ENCODE peak calls at places on chromosomes 16 and 17, in six cellular contexts. H is IMR-90, G is H1, X is neuronal stem cell, U is trophoblast cell, E is H9. V is an unnamed sample.

GRCh38 chr16:86799367-86799766 is 221.0 kb downstream of the FOXL1 start:
- DNase-seq in X (no peak), G (no peak), H (no peak), E (no peak), U (no peak), V (no peak)

GRCh38 chr16:80347900-80348299 is 192.9 kb upstream of the DYNLRB2 start:
- DNase-seq in H (no peak), E (no peak), X (no peak), U (no peak), G (peak), V (no peak)

GRCh38 chr17:17048106-17048505 is 5.8 kb downstream of the MPRIP start:
- DNase-seq in X (no peak), G (no peak), E (peak), H (no peak), U (no peak), V (no peak)

GRCh38 chr17:79019631-79020584 is 4.1 kb upstream of the C1QTNF1 start:
- DNase-seq in H (peak), G (no peak), E (no peak), X (peak), U (peak), V (peak)

GRCh38 chr17:1399366-1399678 is 700 bp downstream of the YWHAE start:
- DNase-seq in X (no peak), H (no peak), U (no peak), E (no peak), G (no peak), V (no peak)

GRCh38 chr16:27245276-27246231 is 23.0 kb downstream of the NSMCE1 start:
- DNase-seq in G (no peak), H (peak), U (peak), E (peak), X (no peak), V (peak)

GRCh38 chr17:8163978-8164814 is 1.4 kb upstream of the VAMP2 start:
- DNase-seq in G (no peak), U (no peak), X (no peak), E (peak), H (peak), V (peak)

GRCh38 chr17:77948690-77949114 is 9.8 kb upstream of the TNRC6C start:
- DNase-seq in X (no peak), G (no peak), U (no peak), H (peak), E (peak), V (peak)

GRCh38 chr16:85884808-85885463 is 14.0 kb upstream of the IRF8 start:
- DNase-seq in E (no peak), X (no peak), U (no peak), G (no peak), H (no peak), V (no peak)

GRCh38 chr17:50348522-50349240 is 2.8 kb downstream of the XYLT2 start:
- DNase-seq in H (peak), G (no peak), E (peak), U (no peak), X (no peak), V (peak)

GRCh38 chr17:40322417-40323315 is 13.7 kb downstream of the RARA start:
- DNase-seq in U (no peak), H (peak), E (peak), X (no peak), G (no peak), V (peak)

GRCh38 chr16:9039208-9039607 is 52.2 kb upstream of the HAPSTR1 start:
- DNase-seq in H (peak), U (no peak), E (no peak), G (no peak), X (no peak), V (peak)

GRCh38 chr17:21125862-21126261 is 902 bp upstream of the DHRS7B start:
- DNase-seq in U (no peak), X (no peak), H (no peak), E (no peak), G (no peak), V (no peak)

GRCh38 chr16:24844101-24845030 is 1.4 kb upstream of the SLC5A11 start:
- DNase-seq in E (no peak), X (no peak), U (peak), H (peak), G (no peak), V (no peak)

GRCh38 chr17:28925912-28926365 is 23.1 kb upstream of the DHRS13 start:
- DNase-seq in U (no peak), X (no peak), E (no peak), G (no peak), H (peak), V (peak)

GRCh38 chr17:82384730-82385429 is 13.3 kb downstream of the UTS2R start:
- DNase-seq in U (peak), X (no peak), H (peak), G (no peak), E (peak), V (peak)

GRCh38 chr17:14882131-14882530 is 383.0 kb downstream of the PMP22 start:
- DNase-seq in G (no peak), H (peak), X (no peak), E (no peak), U (no peak), V (peak)

GRCh38 chr17:1060991-1061390 is 64.1 kb downstream of the TIMM22 start:
- DNase-seq in H (peak), U (peak), G (no peak), E (no peak), X (no peak), V (peak)

GRCh38 chr17:7842380-7842949 is 8.4 kb downstream of the KDM6B start:
- DNase-seq in H (peak), E (no peak), X (no peak), U (peak), G (peak), V (peak)

GRCh38 chr17:27577884-27578717 is 52.9 kb upstream of the LGALS9 start:
- DNase-seq in E (no peak), X (no peak), G (no peak), H (peak), U (peak), V (peak)

GRCh38 chr17:77737442-77738265 is 220.8 kb upstream of the TNRC6C start:
- DNase-seq in U (no peak), G (peak), X (no peak), H (no peak), E (peak), V (no peak)

GRCh38 chr17:40177275-40177874 is at the start of gene RAPGEFL1:
- DNase-seq in G (peak), E (peak), H (peak), U (peak), X (peak), V (peak)

GRCh38 chr16:87740909-87741424 is 24.8 kb downstream of the KLHDC4 start:
- DNase-seq in G (no peak), E (no peak), H (peak), X (no peak), U (no peak), V (no peak)

GRCh38 chr16:66278111-66278531 is 88.4 kb upstream of the CDH5 start:
- DNase-seq in E (peak), H (no peak), X (no peak), U (peak), G (no peak), V (no peak)

GRCh38 chr16:16014329-16015224 is 65.2 kb downstream of the ABCC1 start:
- DNase-seq in U (no peak), H (peak), G (no peak), X (no peak), E (no peak), V (peak)

GRCh38 chr17:39960406-39961053 is 2.3 kb upstream of the GSDMA start:
- DNase-seq in H (no peak), G (no peak), X (no peak), U (no peak), E (no peak), V (no peak)

GRCh38 chr17:6671431-6671830 is 19.9 kb downstream of the C17orf100 start:
- DNase-seq in G (no peak), H (no peak), U (no peak), X (no peak), E (no peak), V (no peak)

GRCh38 chr16:10988164-10988803 is 43.9 kb downstream of the CLEC16A start:
- DNase-seq in E (peak), X (no peak), H (no peak), G (peak), U (no peak), V (no peak)

DNA sequence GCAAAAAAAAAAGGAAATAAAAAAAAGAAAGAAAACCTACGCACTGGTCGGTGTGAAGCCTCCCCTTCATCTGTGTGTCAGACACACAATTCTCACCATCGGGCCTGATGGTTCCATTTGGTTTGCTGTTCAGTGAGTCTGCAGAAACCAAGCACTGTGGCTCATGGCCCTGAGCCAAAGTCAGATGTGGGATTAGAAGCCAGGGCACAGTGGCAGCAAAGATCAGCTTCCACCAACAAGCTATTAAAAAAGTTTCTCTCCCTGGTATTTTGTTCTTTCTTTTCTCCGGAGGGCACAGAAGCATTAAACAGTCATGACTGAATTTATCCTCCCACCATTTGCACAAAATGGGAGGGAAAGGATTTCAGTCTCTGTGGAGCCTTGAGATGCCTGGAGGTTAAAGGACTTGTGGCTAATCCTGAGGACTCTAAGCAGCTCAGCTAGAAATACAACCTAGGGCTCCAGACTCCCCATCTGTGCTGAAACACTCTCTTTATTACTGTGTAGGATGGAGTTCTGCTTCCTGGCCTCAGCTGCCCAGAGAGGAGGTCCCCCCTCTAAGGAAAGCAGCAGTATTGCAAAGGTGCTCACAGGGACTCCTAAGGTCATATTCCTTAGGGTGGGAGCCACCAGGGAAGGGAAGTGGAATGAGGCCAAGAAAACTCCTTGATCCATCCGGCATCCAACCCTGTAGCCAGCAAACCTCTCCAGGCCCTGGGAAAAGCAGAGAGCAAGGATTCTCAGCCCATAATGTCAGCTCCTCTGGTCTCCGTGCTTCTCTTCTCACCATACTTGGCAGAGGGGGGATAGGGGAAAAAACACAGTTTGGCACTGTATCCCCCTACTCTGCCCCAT is 28.2 kb downstream of the SLC39A11 start:
- DNase-seq in H (no peak), U (no peak), G (no peak), E (no peak), X (no peak), V (peak)
- H4K91ac ChIP-seq in H (peak), U (peak), G (no peak), E (no peak), X (no peak), V (no peak)

DNA sequence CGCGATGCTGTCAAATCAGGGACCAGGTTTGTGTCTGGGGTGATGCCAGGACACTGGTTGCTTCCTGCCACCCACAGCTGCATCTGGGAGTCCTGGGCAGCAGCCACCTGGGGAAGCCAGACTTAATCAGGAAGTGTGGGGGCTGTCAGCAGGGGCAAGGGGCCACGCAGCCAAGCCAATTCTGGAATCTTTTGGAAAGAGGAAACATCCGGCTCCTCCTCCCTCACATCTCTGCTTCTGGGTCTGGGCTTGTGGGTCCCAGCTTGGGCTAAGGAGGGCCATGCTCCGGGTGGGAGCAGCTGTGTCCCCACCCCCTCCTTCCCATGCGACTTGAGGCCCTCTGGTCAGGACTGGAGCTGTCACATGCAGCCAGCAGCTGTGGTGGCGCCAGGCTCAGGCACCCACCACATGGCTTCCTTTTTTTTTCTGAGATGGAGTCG is 37.0 kb upstream of the CCDC182 start:
- DNase-seq in G (no peak), H (no peak), X (no peak), E (no peak), U (no peak), V (no peak)
- H4K91ac ChIP-seq in G (no peak), H (no peak), X (no peak), E (no peak), U (peak), V (no peak)

GRCh38 chr16:46496701-46497100 is 124.5 kb downstream of the SHCBP1 start:
- DNase-seq in U (no peak), H (no peak), G (no peak), E (no peak), X (no peak), V (no peak)
- H4K91ac ChIP-seq in U (no peak), H (no peak), G (no peak), E (no peak), X (no peak), V (no peak)

DNA sequence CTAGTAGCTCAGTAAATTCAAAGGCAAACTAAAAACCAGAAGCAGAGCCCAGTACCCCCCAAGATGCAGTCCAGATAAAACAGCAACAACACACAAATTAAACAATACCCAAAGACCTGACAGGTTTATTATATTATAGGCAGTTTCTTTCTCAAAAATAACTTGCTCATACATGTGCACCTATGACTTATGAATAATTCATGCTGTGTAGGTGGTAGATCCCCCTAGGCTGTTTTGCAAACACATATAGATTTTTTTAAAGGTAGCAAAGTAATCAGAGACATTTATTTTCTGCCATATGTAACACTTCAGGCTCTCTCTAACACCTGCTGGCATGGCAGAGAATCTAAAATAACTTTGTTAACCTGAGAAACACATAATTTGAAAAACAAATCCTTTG is 27.2 kb downstream of the CACNG1 start:
- DNase-seq in G (no peak), X (no peak), E (no peak), H (no peak), U (no peak), V (no peak)
- H4K91ac ChIP-seq in G (no peak), X (no peak), E (no peak), H (no peak), U (no peak), V (no peak)

DNA sequence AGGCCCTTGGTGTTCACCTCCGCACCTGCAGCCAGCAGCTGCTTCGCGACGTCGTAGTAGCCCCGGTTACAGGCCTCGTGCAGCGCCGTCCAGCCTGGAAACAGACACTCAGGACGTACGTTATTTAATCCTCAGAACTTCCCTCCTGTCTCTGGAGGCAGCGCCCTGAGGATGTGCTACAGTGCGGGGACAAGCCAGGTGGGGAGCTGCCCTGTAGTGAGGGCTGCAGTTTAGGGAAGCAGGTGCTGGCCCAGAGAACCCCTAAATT is 71.0 kb downstream of the ZNF778 start:
- DNase-seq in G (no peak), E (no peak), H (no peak), U (no peak), X (no peak), V (no peak)
- H4K91ac ChIP-seq in G (no peak), E (no peak), H (no peak), U (no peak), X (no peak), V (no peak)

DNA sequence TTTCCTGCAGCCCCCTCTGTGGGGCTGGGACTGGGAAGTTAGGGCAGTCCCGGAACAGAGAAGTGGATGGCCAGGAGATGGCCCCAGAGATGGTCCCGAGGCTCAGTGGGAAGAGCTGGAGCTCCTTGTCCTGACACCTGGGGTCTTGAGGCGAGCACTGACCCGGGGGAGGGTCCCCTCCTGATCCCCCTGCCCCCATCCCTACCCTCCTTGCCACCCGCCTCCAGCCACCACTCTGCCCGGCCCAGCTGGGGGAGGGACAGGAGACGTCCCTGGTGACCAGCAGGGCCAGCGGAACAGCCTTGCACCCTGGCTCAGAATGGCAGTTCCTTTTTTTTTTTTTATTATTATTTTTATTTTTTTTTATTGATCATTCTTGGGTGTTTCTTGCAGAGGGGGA is 13.9 kb upstream of the RNF213 start:
- DNase-seq in G (no peak), X (no peak), E (no peak), H (no peak), U (no peak), V (no peak)
- H4K91ac ChIP-seq in G (no peak), X (no peak), E (no peak), H (no peak), U (no peak), V (no peak)

DNA sequence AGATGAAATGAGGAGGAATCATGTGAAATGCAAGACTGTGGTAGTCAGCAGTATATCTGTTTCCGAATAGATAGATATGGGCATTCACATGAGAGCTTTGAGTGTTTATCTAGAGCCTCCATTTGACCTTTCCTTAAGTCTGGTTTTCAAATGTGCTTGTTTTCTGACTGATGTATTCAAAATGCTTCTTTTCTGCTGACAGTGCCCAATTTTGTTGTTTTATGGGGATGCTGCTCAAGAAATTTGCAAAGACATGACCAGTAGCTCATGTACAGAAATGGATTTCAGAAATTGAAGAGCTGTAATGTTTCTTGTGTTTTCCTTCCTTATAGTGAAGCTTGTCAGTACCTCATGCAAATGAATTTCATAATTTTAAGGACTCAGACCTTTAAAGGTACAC is 903.4 kb upstream of the CDH8 start:
- DNase-seq in U (no peak), G (no peak), X (no peak), H (no peak), E (no peak), V (no peak)
- H4K91ac ChIP-seq in U (no peak), G (no peak), X (no peak), H (no peak), E (no peak), V (no peak)

GRCh38 chr16:19119564-19119963 is 5.8 kb downstream of the ITPRIPL2 start:
- DNase-seq in E (no peak), H (peak), X (no peak), G (no peak), U (no peak), V (peak)
- H4K91ac ChIP-seq in E (no peak), H (no peak), X (no peak), G (no peak), U (peak), V (no peak)

DNA sequence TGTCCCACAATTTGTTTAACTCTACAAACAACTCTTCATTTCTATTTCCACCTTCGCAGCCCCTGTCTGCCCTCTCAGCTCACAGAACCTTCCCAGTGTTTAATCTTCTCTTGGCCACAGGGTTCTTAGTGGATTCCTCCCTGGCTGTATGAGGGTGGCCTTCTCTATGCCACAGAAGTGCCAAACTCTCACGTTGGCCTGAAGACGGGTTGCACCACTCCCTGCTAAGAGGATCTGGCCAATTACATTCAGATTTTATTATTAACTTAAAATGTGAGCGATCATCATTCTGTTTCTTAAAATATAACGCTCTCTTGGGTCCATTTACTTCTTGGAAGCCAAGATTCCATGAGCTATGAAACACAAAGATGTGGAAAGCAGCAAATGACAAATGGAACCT is 91.4 kb upstream of the NOG start:
- DNase-seq in H (no peak), X (no peak), E (no peak), U (no peak), G (no peak), V (no peak)
- H4K91ac ChIP-seq in H (no peak), X (no peak), E (no peak), U (peak), G (no peak), V (no peak)